ENCODE peak calls at places on chromosomes 6 and 20, in nine cellular contexts. C, W, D, X, N, G, S, Z and U are unnamed samples.

GRCh38 chr6:1538810-1539482 is 70.8 kb upstream of the FOXC1 start:
- DNase-seq in C (no peak), W (no peak), D (no peak), X (no peak), N (no peak), G (no peak), S (no peak), Z (no peak), U (no peak)

GRCh38 chr20:1396702-1397101 is 3.8 kb upstream of the FKBP1A start:
- DNase-seq in C (no peak), W (no peak), D (no peak), X (no peak), N (no peak), G (no peak), S (no peak), Z (no peak), U (no peak)

GRCh38 chr6:137191670-137192069 is 18.2 kb upstream of the IL22RA2 start:
- DNase-seq in C (no peak), W (no peak), D (no peak), X (no peak), N (no peak), G (no peak), S (no peak), Z (no peak), U (no peak)

GRCh38 chr6:117440558-117441525 is 15.1 kb upstream of the ROS1 start:
- DNase-seq in C (no peak), W (no peak), D (no peak), X (no peak), N (peak; percentile 93), G (no peak), S (no peak), Z (no peak), U (no peak)

GRCh38 chr20:57450419-57450818 is 59.2 kb downstream of the RBM38 start:
- DNase-seq in C (peak; percentile 52), W (peak; percentile 70), D (peak; percentile 44), X (no peak), N (peak; percentile 13), G (peak; percentile 51), S (peak; percentile 83), Z (no peak), U (no peak)

GRCh38 chr6:155583997-155584396 is 128.4 kb upstream of the NOX3 start:
- DNase-seq in C (no peak), W (no peak), D (no peak), X (no peak), N (no peak), G (no peak), S (no peak), Z (no peak), U (no peak)

GRCh38 chr6:132085731-132086130 is 134.6 kb upstream of the CCN2 start:
- DNase-seq in C (no peak), W (no peak), D (no peak), X (no peak), N (no peak), G (no peak), S (no peak), Z (no peak), U (no peak)

GRCh38 chr6:92879526-92879925 is 539.8 kb downstream of the EPHA7 start:
- DNase-seq in C (no peak), W (no peak), D (no peak), X (no peak), N (no peak), G (no peak), S (no peak), Z (no peak), U (no peak)

GRCh38 chr6:111604259-111605099 is 1.2 kb downstream of the TRAF3IP2 start:
- DNase-seq in C (peak; percentile 56), W (peak; percentile 85), D (peak; percentile 65), X (peak; percentile 40), N (peak; percentile 80), G (peak; percentile 49), S (peak; percentile 94), Z (peak; percentile 80), U (peak; percentile 80)

GRCh38 chr6:90088009-90088408 is 193.7 kb downstream of the GJA10 start:
- DNase-seq in C (no peak), W (no peak), D (no peak), X (no peak), N (peak; percentile 86), G (no peak), S (no peak), Z (no peak), U (no peak)

GRCh38 chr6:148251286-148251685 is 91.4 kb upstream of the SASH1 start:
- DNase-seq in C (no peak), W (no peak), D (no peak), X (no peak), N (peak; percentile 80), G (no peak), S (no peak), Z (no peak), U (no peak)

DNA sequence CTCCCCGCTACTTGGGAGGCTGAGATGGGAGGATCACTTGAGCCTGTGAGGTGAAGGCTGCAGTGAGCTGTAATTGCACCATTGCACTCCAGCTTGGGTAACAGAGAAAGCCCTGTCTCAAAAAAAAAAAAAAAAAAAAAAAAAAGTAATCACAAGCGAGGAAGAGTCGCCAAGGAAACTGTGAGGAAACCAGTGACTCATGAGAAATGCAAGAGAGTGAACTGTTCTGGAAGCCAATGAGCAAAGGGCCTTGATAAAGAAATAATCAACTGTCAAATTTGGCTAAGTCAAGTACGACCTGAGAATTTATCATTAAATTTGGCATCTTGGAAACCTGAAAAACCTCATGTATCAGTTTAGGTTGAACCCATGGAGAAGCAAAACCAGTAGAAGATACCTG is 16.1 kb upstream of the LAMP5 start:
- DNase-seq in C (no peak), W (no peak), D (no peak), X (no peak), N (peak; percentile 44), G (no peak), S (no peak), Z (no peak), U (no peak)
- H3K4me1 ChIP-seq in C (peaks cover 14% of the 10 kb centered on the region), W (no peaks in the 10 kb centered on the region), D (no peaks in the 10 kb centered on the region), X (no peaks in the 10 kb centered on the region), N (no peaks in the 10 kb centered on the region), G (no peaks in the 10 kb centered on the region), S (no peaks in the 10 kb centered on the region), Z (no peaks in the 10 kb centered on the region), U (no peaks in the 10 kb centered on the region)

GRCh38 chr6:167825759-167826229 is 917 bp upstream of the AFDN start:
- DNase-seq in C (peak; percentile 85), W (peak; percentile 38), D (peak; percentile 60), X (no peak), N (no peak), G (peak; percentile 84), S (peak; percentile 75), Z (peak; percentile 14), U (peak; percentile 46)

GRCh38 chr6:167825059-167825758 is 1.5 kb upstream of the AFDN start:
- DNase-seq in C (no peak), W (no peak), D (peak; percentile 31), X (peak; percentile 20), N (no peak), G (no peak), S (peak; percentile 68), Z (no peak), U (peak; percentile 57)

GRCh38 chr6:167827588-167828324 is 1.0 kb downstream of the AFDN start:
- DNase-seq in C (peak; percentile 72), W (peak; percentile 43), D (peak; percentile 69), X (no peak), N (peak; percentile 18), G (peak; percentile 61), S (peak; percentile 78), Z (peak; percentile 24), U (peak; percentile 50)

GRCh38 chr6:167827062-167827587 is 414 bp downstream of the AFDN start:
- DNase-seq in C (peak; percentile 34), W (peak; percentile 43), D (peak; percentile 26), X (no peak), N (no peak), G (peak; percentile 44), S (peak; percentile 70), Z (no peak), U (peak; percentile 43)

DNA sequence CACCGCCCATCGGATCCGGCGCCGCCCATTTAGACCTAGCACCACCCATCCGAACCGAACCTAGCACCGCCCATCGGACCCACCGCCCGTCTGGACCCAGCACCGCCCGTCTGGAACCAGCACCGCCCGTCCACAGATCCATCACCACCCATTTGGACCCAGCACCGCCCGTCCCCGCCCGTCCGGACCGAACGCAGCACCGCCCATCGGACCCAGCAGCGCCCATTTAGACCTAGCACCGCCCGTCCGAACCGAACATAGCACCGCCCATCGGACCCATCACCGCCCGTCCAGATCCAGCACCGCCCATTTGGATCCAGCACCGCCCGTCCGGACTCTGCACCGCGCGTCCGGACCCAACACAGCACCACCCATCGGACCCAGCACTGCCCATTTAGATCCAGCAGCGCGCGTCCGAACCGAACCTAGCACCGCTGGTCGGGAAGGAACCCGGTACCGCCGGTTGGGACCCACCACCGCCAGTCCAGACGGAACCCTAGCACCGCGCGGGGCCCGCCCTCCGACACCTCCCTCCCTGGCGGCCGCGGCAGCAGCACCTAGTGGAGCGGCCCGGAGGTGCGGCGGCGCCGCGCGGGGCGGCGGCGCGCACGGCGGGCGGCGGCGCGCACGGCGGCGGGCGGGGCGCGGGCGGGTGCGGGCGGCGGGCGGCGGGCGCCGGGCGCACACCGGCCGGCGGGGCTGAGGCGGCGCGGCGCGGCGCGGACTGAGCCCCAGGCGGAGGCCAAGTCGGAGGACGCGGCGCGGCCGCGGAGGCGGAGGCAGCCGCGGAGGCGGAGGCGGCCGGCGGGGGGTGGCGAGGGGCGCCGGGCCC is at the start of gene AFDN:
- DNase-seq in C (peak; percentile 83), W (peak; percentile 77), D (peak; percentile 74), X (peak; percentile 59), N (peak; percentile 21), G (peak; percentile 82), S (peak; percentile 91), Z (peak; percentile 49), U (peak; percentile 75)
- TF ChIP-seq POLR2A in C (peak; percentile 36), W (no peak), D (peak; percentile 12), X (no peak), N (no peak), G (no peak), S (no peak), Z (peak; percentile 29), U (no peak)

GRCh38 chr20:40323411-40323810 is 365.6 kb downstream of the MAFB start:
- DNase-seq in C (no peak), W (no peak), D (no peak), X (no peak), N (no peak), G (no peak), S (no peak), Z (no peak), U (no peak)
- H3K4me3 ChIP-seq in C (no peak overlapping the region), W (no peak overlapping the region), D (no peak overlapping the region), X (no peak overlapping the region), N (no peak overlapping the region), G (no peak overlapping the region), S (no peak overlapping the region), Z (no peak overlapping the region), U (no peak overlapping the region)

DNA sequence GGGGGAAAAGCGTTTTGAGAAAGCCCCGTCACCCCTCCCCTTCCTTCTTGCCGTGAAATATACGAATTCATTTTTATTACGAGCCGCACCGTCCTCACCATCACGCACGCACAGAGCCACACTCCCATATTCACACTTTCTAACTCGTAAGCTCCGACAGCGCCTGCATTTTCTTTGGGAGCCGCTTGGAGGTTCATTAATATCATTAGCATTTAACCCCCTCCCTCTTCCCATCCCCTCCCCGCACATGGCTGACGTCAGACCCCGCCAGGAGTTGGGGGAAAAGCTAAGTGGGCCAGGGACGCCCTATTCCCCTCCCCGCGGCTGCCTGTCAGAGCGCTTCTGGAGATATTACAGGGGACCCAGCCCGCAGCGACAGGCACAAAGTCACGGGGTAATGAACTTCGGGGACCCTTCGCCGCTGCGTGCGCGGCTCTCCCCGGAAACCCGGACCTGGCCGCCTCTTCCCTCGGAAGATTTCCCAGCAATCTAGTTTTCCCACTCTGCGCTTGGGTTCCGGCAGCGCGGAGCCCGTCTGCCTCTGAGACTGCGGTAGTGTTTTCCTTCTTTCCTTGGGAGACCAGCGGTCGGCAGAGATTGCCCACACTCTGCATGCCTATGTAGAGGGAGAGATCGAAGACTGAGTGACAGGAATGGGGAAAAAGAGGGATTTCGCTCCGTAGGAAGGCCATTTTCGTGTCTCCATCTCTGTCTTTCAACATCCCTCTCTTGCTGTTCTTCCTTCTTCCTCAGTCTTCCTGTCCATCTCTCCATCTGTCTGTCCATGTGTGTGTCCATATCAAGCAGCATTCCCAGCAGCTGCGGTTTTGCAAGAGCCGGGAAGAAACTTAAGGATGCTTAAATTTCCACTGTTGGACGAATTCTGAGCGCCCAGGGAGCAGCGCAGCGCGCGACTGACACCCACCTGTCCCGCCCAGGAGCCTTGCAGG is at the start of gene NR2E1:
- DNase-seq in C (no peak), W (no peak), D (no peak), X (no peak), N (peak; percentile 9), G (no peak), S (no peak), Z (no peak), U (no peak)
- H3K4me1 ChIP-seq in C (peaks cover 36% of the 10 kb centered on the region), W (peaks cover 54% of the 10 kb centered on the region), D (peaks cover 12% of the 10 kb centered on the region), X (peaks cover 28% of the 10 kb centered on the region), N (no peaks in the 10 kb centered on the region), G (peaks cover 70% of the 10 kb centered on the region), S (peaks cover 57% of the 10 kb centered on the region), Z (peaks cover 20% of the 10 kb centered on the region), U (peaks cover 35% of the 10 kb centered on the region)